ENCODE peak calls at places on chromosomes 4 and X, in five cellular contexts. One of them, this sample, is unnamed. For H3K4me1, the result is how much of the 10 kb centered on the place peaks cover.

GRCh38 chr4:79163981-79164490 is 161.8 kb downstream of the NAA11 start:
- DNase-seq in tibial artery: no peak
- DNase-seq in right lobe of liver: no peak
- DNase-seq in tibial nerve: no peak
- DNase-seq in suprapubic skin: no peak
- DNase-seq in this sample: no peak

GRCh38 chr4:110609044-110609750 is 13.7 kb downstream of the PITX2 start:
- DNase-seq in tibial artery: no peak
- DNase-seq in right lobe of liver: no peak
- DNase-seq in tibial nerve: no peak
- DNase-seq in suprapubic skin: no peak
- DNase-seq in this sample: no peak

GRCh38 chr4:123396294-123397275 is at the start of gene SPRY1:
- DNase-seq in tibial artery: peak
- DNase-seq in right lobe of liver: peak
- DNase-seq in tibial nerve: peak
- DNase-seq in suprapubic skin: peak
- DNase-seq in this sample: peak

GRCh38 chrX:153845195-153845594 is 14.9 kb upstream of the PDZD4 start:
- DNase-seq in tibial artery: no peak
- DNase-seq in right lobe of liver: no peak
- DNase-seq in tibial nerve: no peak
- DNase-seq in suprapubic skin: no peak
- DNase-seq in this sample: no peak

GRCh38 chr4:7059673-7060072 is 8.2 kb downstream of the GRPEL1 start:
- DNase-seq in tibial artery: peak
- DNase-seq in right lobe of liver: no peak
- DNase-seq in tibial nerve: no peak
- DNase-seq in suprapubic skin: no peak
- DNase-seq in this sample: no peak

GRCh38 chr4:61149278-61149677 is 50.8 kb upstream of the ADGRL3 start:
- DNase-seq in tibial artery: no peak
- DNase-seq in right lobe of liver: no peak
- DNase-seq in tibial nerve: no peak
- DNase-seq in suprapubic skin: no peak
- DNase-seq in this sample: no peak

GRCh38 chr4:187996502-187997177 is 1.1 kb downstream of the ZFP42 start:
- DNase-seq in tibial artery: no peak
- DNase-seq in right lobe of liver: no peak
- DNase-seq in tibial nerve: no peak
- DNase-seq in suprapubic skin: no peak
- DNase-seq in this sample: no peak

GRCh38 chrX:32195611-32196010 is 1015.7 kb downstream of the DMD start:
- DNase-seq in tibial artery: no peak
- DNase-seq in right lobe of liver: no peak
- DNase-seq in tibial nerve: no peak
- DNase-seq in suprapubic skin: no peak
- DNase-seq in this sample: no peak

GRCh38 chrX:130330706-130331105 is 9.0 kb upstream of the SLC25A14 start:
- DNase-seq in tibial artery: no peak
- DNase-seq in right lobe of liver: peak
- DNase-seq in tibial nerve: no peak
- DNase-seq in suprapubic skin: no peak
- DNase-seq in this sample: peak

GRCh38 chr4:15362541-15362940 is 65.3 kb upstream of the C1QTNF7 start:
- DNase-seq in tibial artery: no peak
- DNase-seq in right lobe of liver: no peak
- DNase-seq in tibial nerve: no peak
- DNase-seq in suprapubic skin: no peak
- DNase-seq in this sample: no peak

GRCh38 chrX:111098874-111099273 is 2.9 kb downstream of the PAK3 start:
- DNase-seq in tibial artery: peak
- DNase-seq in right lobe of liver: peak
- DNase-seq in tibial nerve: no peak
- DNase-seq in suprapubic skin: no peak
- DNase-seq in this sample: peak

GRCh38 chr4:55851885-55852284 is 1.6 kb upstream of the EXOC1 start:
- DNase-seq in tibial artery: no peak
- DNase-seq in right lobe of liver: no peak
- DNase-seq in tibial nerve: no peak
- DNase-seq in suprapubic skin: no peak
- DNase-seq in this sample: no peak
- H3K4me1 ChIP-seq in tibial artery: under half
- H3K4me1 ChIP-seq in right lobe of liver: under half
- H3K4me1 ChIP-seq in tibial nerve: under half
- H3K4me1 ChIP-seq in suprapubic skin: under half
- H3K4me1 ChIP-seq in this sample: under half

GRCh38 chr4:64721106-64721505 is 311.9 kb upstream of the TECRL start:
- DNase-seq in tibial artery: no peak
- DNase-seq in right lobe of liver: no peak
- DNase-seq in tibial nerve: no peak
- DNase-seq in suprapubic skin: no peak
- DNase-seq in this sample: no peak
- TF ChIP-seq CTCF in tibial artery: no peak
- TF ChIP-seq CTCF in right lobe of liver: no peak
- TF ChIP-seq CTCF in tibial nerve: no peak
- TF ChIP-seq CTCF in suprapubic skin: no peak
- TF ChIP-seq CTCF in this sample: no peak

DNA sequence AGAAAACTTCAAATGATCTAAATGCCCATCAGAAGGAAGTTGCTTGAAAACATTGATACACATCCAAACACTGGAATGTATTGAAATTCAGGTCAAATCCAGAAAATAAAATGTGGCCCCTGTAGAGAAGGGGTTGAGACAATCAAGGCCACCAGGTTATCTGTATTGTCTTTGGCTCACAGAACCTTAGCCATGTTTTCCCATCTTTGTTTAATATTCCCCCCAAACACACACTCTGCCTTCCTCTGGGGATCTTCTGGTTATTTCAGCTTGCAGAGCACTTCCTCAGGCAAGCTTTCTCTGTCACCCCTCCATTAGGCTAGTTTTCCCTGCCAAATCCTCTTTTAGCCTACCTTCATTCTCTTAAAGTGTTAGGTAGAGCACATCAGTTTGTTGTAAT is 30.5 kb downstream of the PAGE2 start:
- DNase-seq in tibial artery: no peak
- DNase-seq in right lobe of liver: no peak
- DNase-seq in tibial nerve: no peak
- DNase-seq in suprapubic skin: no peak
- DNase-seq in this sample: no peak
- H3K4me1 ChIP-seq in tibial artery: under half
- H3K4me1 ChIP-seq in right lobe of liver: under half
- H3K4me1 ChIP-seq in tibial nerve: under half
- H3K4me1 ChIP-seq in suprapubic skin: under half
- H3K4me1 ChIP-seq in this sample: under half

GRCh38 chr4:23613782-23614181 is 276.1 kb downstream of the PPARGC1A start:
- DNase-seq in tibial artery: no peak
- DNase-seq in right lobe of liver: no peak
- DNase-seq in tibial nerve: no peak
- DNase-seq in suprapubic skin: no peak
- DNase-seq in this sample: no peak

DNA sequence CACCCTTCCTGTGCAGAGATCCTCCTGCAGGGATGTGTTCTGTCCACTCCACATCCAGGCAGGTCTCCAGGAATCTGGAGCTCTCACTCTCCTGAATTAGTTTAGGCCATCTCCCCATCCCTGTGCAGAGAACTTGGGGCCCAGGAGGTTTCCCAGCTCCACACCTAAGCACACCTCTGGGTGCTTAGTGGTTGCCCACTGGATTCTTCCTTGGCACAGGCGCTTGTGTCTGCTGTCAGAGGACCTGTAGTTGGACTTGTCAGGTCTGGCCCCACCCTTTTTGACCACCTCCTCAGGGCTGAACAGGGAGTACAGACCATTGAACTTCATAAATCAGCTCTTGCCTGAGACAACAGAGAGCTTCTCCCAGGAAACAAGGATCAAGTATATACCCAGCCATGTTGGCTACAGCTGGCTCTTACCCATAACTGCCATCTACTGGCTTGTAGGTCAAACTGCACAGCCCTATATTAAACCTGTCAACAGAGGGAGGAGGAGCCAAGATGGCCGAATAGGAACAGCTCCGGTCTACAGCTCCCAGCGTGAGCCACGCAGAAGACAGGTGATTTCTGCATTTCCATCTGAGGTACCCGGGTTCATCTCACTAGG is 275.5 kb downstream of the PPARGC1A start:
- DNase-seq in tibial artery: no peak
- DNase-seq in right lobe of liver: no peak
- DNase-seq in tibial nerve: no peak
- DNase-seq in suprapubic skin: no peak
- DNase-seq in this sample: no peak
- TF ChIP-seq CTCF in tibial artery: no peak
- TF ChIP-seq CTCF in right lobe of liver: peak
- TF ChIP-seq CTCF in tibial nerve: no peak
- TF ChIP-seq CTCF in suprapubic skin: no peak
- TF ChIP-seq CTCF in this sample: no peak

DNA sequence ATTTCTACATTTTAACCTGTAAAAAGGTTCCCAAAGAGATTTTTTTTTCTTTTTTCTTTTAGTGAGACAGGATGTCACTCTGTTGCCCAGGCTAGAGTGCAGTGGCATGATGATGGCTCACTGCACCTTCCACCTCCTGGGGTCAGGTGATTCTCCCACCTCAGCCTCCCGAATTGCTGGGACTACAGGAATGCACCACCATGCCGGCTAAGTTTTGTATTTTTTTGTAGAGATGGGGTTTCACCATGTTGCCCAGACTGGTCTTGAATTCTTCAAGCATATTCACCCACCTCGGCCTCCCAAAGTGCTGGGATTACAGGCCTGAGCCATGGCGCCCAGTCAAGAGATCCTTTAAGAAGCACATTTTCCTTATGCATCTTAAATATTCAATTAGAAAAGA is 12.6 kb downstream of the RHOH start:
- DNase-seq in tibial artery: no peak
- DNase-seq in right lobe of liver: no peak
- DNase-seq in tibial nerve: no peak
- DNase-seq in suprapubic skin: no peak
- DNase-seq in this sample: no peak
- H3K4me1 ChIP-seq in tibial artery: under half
- H3K4me1 ChIP-seq in right lobe of liver: under half
- H3K4me1 ChIP-seq in tibial nerve: under half
- H3K4me1 ChIP-seq in suprapubic skin: under half
- H3K4me1 ChIP-seq in this sample: under half